ENCODE peak calls at places on chromosome 16, in five cellular contexts. E, P, F, G and T are unnamed samples.
A peak's percentile ranks its signal among the peaks of the same experiment; 100 is the strongest.

GRCh38 chr16:85733155-85733838 is 17.6 kb downstream of the C16orf74 start:
- DNase-seq in F (no peak), E (no peak), P (no peak), G (no peak), T (peak; percentile 68)

GRCh38 chr16:66682271-66682670 is 14.3 kb downstream of the CMTM4 start:
- DNase-seq in G (no peak), P (no peak), F (no peak), E (no peak), T (no peak)

GRCh38 chr16:81832801-81833547 is 53.9 kb downstream of the PLCG2 start:
- DNase-seq in E (no peak), F (no peak), P (no peak), G (no peak), T (no peak)

GRCh38 chr16:90011196-90011819 is 7.9 kb downstream of the DBNDD1 start:
- DNase-seq in P (no peak), F (no peak), G (no peak), E (no peak), T (no peak)

GRCh38 chr16:88328313-88328660 is 54.5 kb upstream of the ZNF469 start:
- DNase-seq in P (no peak), G (no peak), E (no peak), F (no peak), T (no peak)

GRCh38 chr16:70772493-70772892 is 28.5 kb downstream of the VAC14 start:
- DNase-seq in F (no peak), G (no peak), P (no peak), E (no peak), T (peak; percentile 69)

GRCh38 chr16:57675752-57676623 is 7.9 kb downstream of the ADGRG3 start:
- DNase-seq in G (no peak), P (no peak), F (no peak), E (no peak), T (peak; percentile 57)

GRCh38 chr16:87077750-87078127 is 239.5 kb downstream of the C16orf95 start:
- DNase-seq in F (peak; percentile 20), P (no peak), E (no peak), G (no peak), T (no peak)

GRCh38 chr16:69937465-69937951 is 13.6 kb upstream of the CLEC18A start:
- DNase-seq in E (no peak), P (no peak), G (no peak), F (no peak), T (no peak)

GRCh38 chr16:62832214-62832613 is 796.0 kb upstream of the CDH8 start:
- DNase-seq in P (no peak), E (no peak), G (peak; percentile 15), F (no peak), T (no peak)

GRCh38 chr16:27951752-27952151 is 111.8 kb downstream of the GSG1L start:
- DNase-seq in E (no peak), F (no peak), G (no peak), P (no peak), T (peak; percentile 8)

GRCh38 chr16:80540516-80541305 is at the start of gene DYNLRB2:
- DNase-seq in G (no peak), F (peak; percentile 98), P (peak; percentile 82), E (peak; percentile 82), T (peak; percentile 94)

GRCh38 chr16:85064186-85064585 is 36.6 kb downstream of the KIAA0513 start:
- DNase-seq in F (no peak), G (no peak), P (no peak), E (no peak), T (no peak)

GRCh38 chr16:79801550-79802090 is 201.1 kb upstream of the MAF start:
- DNase-seq in F (no peak), P (no peak), G (no peak), E (no peak), T (no peak)

GRCh38 chr16:55605756-55606155 is 39.3 kb downstream of the CAPNS2 start:
- DNase-seq in P (no peak), G (no peak), F (no peak), E (no peak), T (peak; percentile 23)

GRCh38 chr16:86968866-86969265 is 348.3 kb downstream of the C16orf95 start:
- DNase-seq in F (no peak), G (no peak), E (no peak), P (no peak), T (no peak)

GRCh38 chr16:22318690-22319358 is 21.6 kb downstream of the POLR3E start:
- DNase-seq in G (peak; percentile 72), F (peak; percentile 79), E (peak; percentile 35), P (no peak), T (peak; percentile 43)

GRCh38 chr16:29876186-29876577 is 13.2 kb upstream of the CDIPT start:
- DNase-seq in E (no peak), F (no peak), G (no peak), P (no peak), T (no peak)

GRCh38 chr16:30784215-30784614 is 2.8 kb downstream of the ZNF629 start:
- DNase-seq in G (no peak), P (no peak), F (no peak), E (no peak), T (no peak)

GRCh38 chr16:81401035-81401950 is 43.3 kb upstream of the CMIP start:
- DNase-seq in E (no peak), P (peak; percentile 3), G (no peak), F (peak; percentile 91), T (peak; percentile 70)

GRCh38 chr16:75305364-75306101 is 54.1 kb upstream of the BCAR1 start:
- DNase-seq in F (peak; percentile 96), P (peak; percentile 99), G (peak; percentile 13), E (no peak), T (peak; percentile 99)

GRCh38 chr16:57264381-57264780 is 19.3 kb downstream of the ARL2BP start:
- DNase-seq in F (no peak), P (no peak), G (no peak), E (no peak), T (no peak)

GRCh38 chr16:9447699-9448098 is 356.3 kb downstream of the HAPSTR1 start:
- DNase-seq in G (no peak), F (no peak), E (no peak), P (no peak), T (no peak)

GRCh38 chr16:77169650-77170236 is 21.2 kb upstream of the MON1B start:
- DNase-seq in G (peak; percentile 76), P (no peak), F (no peak), E (peak; percentile 65), T (peak; percentile 44)

GRCh38 chr16:83715217-83715920 is 92.4 kb upstream of the HSBP1 start:
- DNase-seq in F (no peak), P (no peak), G (no peak), E (no peak), T (no peak)

GRCh38 chr16:53220585-53220984 is 165.8 kb downstream of the CHD9 start:
- DNase-seq in G (no peak), F (no peak), E (peak; percentile 18), P (no peak), T (peak; percentile 64)

GRCh38 chr16:88430524-88431446 is 22.3 kb upstream of the ZFPM1 start:
- DNase-seq in P (no peak), E (no peak), F (no peak), G (no peak), T (no peak)

GRCh38 chr16:54331241-54332002 is 44.8 kb upstream of the IRX3 start:
- DNase-seq in F (no peak), G (no peak), P (no peak), E (no peak), T (no peak)

GRCh38 chr16:24580665-24581064 is 41.3 kb downstream of the RBBP6 start:
- DNase-seq in P (peak; percentile 10), F (no peak), E (no peak), G (no peak), T (peak; percentile 67)

GRCh38 chr16:22641030-22641671 is 130.5 kb downstream of the NPIPB5 start:
- DNase-seq in P (no peak), G (peak; percentile 64), F (no peak), E (peak; percentile 30), T (peak; percentile 28)

GRCh38 chr16:3575491-3575890 is 1.7 kb downstream of the NLRC3 start:
- DNase-seq in G (no peak), E (no peak), P (no peak), F (no peak), T (no peak)
- H3K4me3 ChIP-seq in G (no peak overlapping the region), E (peak overlapping the region; percentile 71), P (no peak overlapping the region), F (no peak overlapping the region), T (no peak overlapping the region)

DNA sequence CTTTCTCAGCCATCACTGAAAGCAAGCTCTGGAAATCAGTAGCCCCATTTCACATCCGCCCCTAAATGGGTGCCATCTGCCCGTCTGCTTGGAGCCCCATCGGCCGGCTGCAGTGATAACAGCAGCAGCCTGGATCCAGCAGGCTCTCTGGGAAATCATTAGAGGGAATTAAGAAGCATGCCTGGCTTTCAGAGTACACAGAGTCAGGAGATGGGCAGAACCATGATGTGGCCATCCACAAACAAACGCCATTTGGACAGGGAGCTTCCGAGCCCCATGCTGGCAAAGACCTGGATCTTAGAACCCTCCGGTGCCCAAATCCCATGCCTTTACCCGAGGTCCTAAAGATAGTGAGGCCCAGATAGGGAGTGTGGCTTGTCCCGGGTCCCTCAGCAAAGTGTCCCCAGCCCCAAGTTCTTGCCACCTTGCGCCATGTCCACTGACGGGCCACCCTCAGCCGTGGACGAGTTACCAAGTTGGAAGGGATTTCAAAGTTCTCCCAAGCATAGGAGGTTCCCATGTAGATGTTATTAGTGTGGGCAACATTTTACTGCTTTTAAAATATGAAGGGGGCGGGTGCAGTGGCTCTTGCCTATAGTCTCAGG is 1.0 kb upstream of the LITAF start:
- DNase-seq in F (no peak), G (no peak), P (no peak), E (no peak), T (no peak)
- H3K4me3 ChIP-seq in F (no peak overlapping the region), G (peak overlapping the region; percentile 47), P (peak overlapping the region; percentile 90), E (peak overlapping the region; percentile 70), T (peak overlapping the region; percentile 71)

DNA sequence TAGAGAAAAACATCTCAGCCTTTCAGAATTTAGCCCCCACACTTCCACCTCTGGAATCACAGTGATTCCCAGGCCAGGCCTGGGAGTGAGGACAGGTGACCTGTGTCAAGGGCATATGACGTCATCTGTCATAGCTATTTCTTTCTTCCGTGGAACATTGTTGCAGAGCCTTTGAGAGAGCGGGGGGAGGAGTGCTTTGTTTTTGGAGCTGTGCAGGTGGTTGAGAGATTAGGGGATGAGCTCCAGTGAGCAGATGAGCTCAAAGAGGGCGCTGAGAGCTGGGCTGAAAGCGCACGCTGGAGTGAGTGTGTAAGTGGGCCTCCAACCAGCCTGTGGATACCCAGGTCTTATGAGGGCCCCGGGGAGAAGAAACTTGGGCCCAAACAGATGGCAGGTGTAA is 344.8 kb downstream of the SNX29 start:
- DNase-seq in E (peak; percentile 98), P (no peak), F (no peak), G (no peak), T (no peak)
- H3K4me3 ChIP-seq in E (peak overlapping the region; percentile 57), P (no peak overlapping the region), F (no peak overlapping the region), G (no peak overlapping the region), T (no peak overlapping the region)

GRCh38 chr16:6250516-6250915 is 1082.1 kb upstream of the RBFOX1 start:
- DNase-seq in F (no peak), P (no peak), E (no peak), G (no peak), T (no peak)

GRCh38 chr16:6249863-6250262 is 1082.8 kb upstream of the RBFOX1 start:
- DNase-seq in E (no peak), P (no peak), F (no peak), G (no peak), T (no peak)

GRCh38 chr16:6247150-6247549 is 1085.5 kb upstream of the RBFOX1 start:
- DNase-seq in G (no peak), F (no peak), P (no peak), E (no peak), T (no peak)

DNA sequence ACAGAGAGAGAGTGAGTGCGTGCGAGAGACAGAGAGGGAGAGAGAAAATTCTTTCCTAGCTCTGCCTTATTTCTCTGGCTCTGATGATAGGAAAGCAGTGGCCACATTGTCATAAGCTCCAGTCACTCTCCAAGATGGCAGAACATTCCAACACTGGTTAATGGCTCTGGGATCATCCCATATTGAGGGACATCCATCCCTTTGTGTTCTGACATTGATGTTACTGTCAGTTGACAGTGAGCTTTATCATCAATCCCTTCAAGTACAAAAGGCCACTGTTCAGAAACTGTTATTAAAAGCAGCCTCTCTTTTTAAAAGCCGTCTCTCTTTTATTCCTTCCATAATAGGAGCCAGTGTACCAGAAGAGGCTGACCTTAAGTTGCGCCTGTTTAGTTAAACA is 1084.9 kb upstream of the RBFOX1 start:
- DNase-seq in F (no peak), P (no peak), G (no peak), E (no peak), T (no peak)
- H3K4me3 ChIP-seq in F (no peak overlapping the region), P (no peak overlapping the region), G (no peak overlapping the region), E (no peak overlapping the region), T (no peak overlapping the region)